ENCODE peak calls at places on chromosomes 11 and 22, in four cellular contexts. One of them, this sample, is unnamed.

GRCh38 chr11:128318856-128319474 is 268.4 kb downstream of the ETS1 start:
- DNase-seq in stimulated activated CD4-positive, alpha-beta T cell treated with anti-CD3 and anti-CD28 coated beads, Interleukin-1b, Interleukin-23, amount 100 ng/mL, for 24 hours: no peak
- DNase-seq in fibroblast of the aortic adventitia: no peak
- DNase-seq in AG08395: no peak
- DNase-seq in this sample: peak

GRCh38 chr22:19430890-19431541 is 517 bp downstream of the HIRA start:
- DNase-seq in fibroblast of the aortic adventitia: peak
- DNase-seq in AG08395: no peak
- DNase-seq in stimulated activated CD4-positive, alpha-beta T cell treated with anti-CD3 and anti-CD28 coated beads, Interleukin-1b, Interleukin-23, amount 100 ng/mL, for 24 hours: no peak
- DNase-seq in this sample: no peak

GRCh38 chr11:28976012-28976800 is 868.0 kb downstream of the METTL15 start:
- DNase-seq in fibroblast of the aortic adventitia: peak
- DNase-seq in AG08395: no peak
- DNase-seq in stimulated activated CD4-positive, alpha-beta T cell treated with anti-CD3 and anti-CD28 coated beads, Interleukin-1b, Interleukin-23, amount 100 ng/mL, for 24 hours: no peak
- DNase-seq in this sample: no peak

GRCh38 chr11:3201677-3202181 is 16.9 kb downstream of the MRGPRG start:
- DNase-seq in AG08395: no peak
- DNase-seq in stimulated activated CD4-positive, alpha-beta T cell treated with anti-CD3 and anti-CD28 coated beads, Interleukin-1b, Interleukin-23, amount 100 ng/mL, for 24 hours: no peak
- DNase-seq in fibroblast of the aortic adventitia: no peak
- DNase-seq in this sample: no peak

GRCh38 chr11:14336507-14337503 is 22.2 kb downstream of the RRAS2 start:
- DNase-seq in AG08395: peak
- DNase-seq in fibroblast of the aortic adventitia: peak
- DNase-seq in stimulated activated CD4-positive, alpha-beta T cell treated with anti-CD3 and anti-CD28 coated beads, Interleukin-1b, Interleukin-23, amount 100 ng/mL, for 24 hours: no peak
- DNase-seq in this sample: no peak

GRCh38 chr11:35183526-35183925 is 44.6 kb downstream of the CD44 start:
- DNase-seq in stimulated activated CD4-positive, alpha-beta T cell treated with anti-CD3 and anti-CD28 coated beads, Interleukin-1b, Interleukin-23, amount 100 ng/mL, for 24 hours: no peak
- DNase-seq in fibroblast of the aortic adventitia: no peak
- DNase-seq in AG08395: no peak
- DNase-seq in this sample: no peak

GRCh38 chr11:12853652-12854296 is 155.3 kb upstream of the RASSF10 start:
- DNase-seq in stimulated activated CD4-positive, alpha-beta T cell treated with anti-CD3 and anti-CD28 coated beads, Interleukin-1b, Interleukin-23, amount 100 ng/mL, for 24 hours: no peak
- DNase-seq in AG08395: no peak
- DNase-seq in fibroblast of the aortic adventitia: peak
- DNase-seq in this sample: no peak

GRCh38 chr22:22408731-22409696 is 99.5 kb downstream of the ZNF280B start:
- DNase-seq in AG08395: peak
- DNase-seq in stimulated activated CD4-positive, alpha-beta T cell treated with anti-CD3 and anti-CD28 coated beads, Interleukin-1b, Interleukin-23, amount 100 ng/mL, for 24 hours: no peak
- DNase-seq in fibroblast of the aortic adventitia: peak
- DNase-seq in this sample: no peak

GRCh38 chr11:11620251-11620965 is 1.4 kb downstream of the GALNT18 start:
- DNase-seq in AG08395: peak
- DNase-seq in fibroblast of the aortic adventitia: peak
- DNase-seq in stimulated activated CD4-positive, alpha-beta T cell treated with anti-CD3 and anti-CD28 coated beads, Interleukin-1b, Interleukin-23, amount 100 ng/mL, for 24 hours: no peak
- DNase-seq in this sample: no peak

GRCh38 chr11:44264126-44264749 is 45.7 kb downstream of the ALX4 start:
- DNase-seq in fibroblast of the aortic adventitia: no peak
- DNase-seq in stimulated activated CD4-positive, alpha-beta T cell treated with anti-CD3 and anti-CD28 coated beads, Interleukin-1b, Interleukin-23, amount 100 ng/mL, for 24 hours: no peak
- DNase-seq in AG08395: no peak
- DNase-seq in this sample: no peak

GRCh38 chr11:60987577-60988277 is 16.2 kb downstream of the CD6 start:
- DNase-seq in fibroblast of the aortic adventitia: no peak
- DNase-seq in stimulated activated CD4-positive, alpha-beta T cell treated with anti-CD3 and anti-CD28 coated beads, Interleukin-1b, Interleukin-23, amount 100 ng/mL, for 24 hours: no peak
- DNase-seq in AG08395: no peak
- DNase-seq in this sample: no peak

GRCh38 chr22:20111689-20112622 is 3.9 kb upstream of the RANBP1 start:
- DNase-seq in AG08395: no peak
- DNase-seq in stimulated activated CD4-positive, alpha-beta T cell treated with anti-CD3 and anti-CD28 coated beads, Interleukin-1b, Interleukin-23, amount 100 ng/mL, for 24 hours: no peak
- DNase-seq in fibroblast of the aortic adventitia: no peak
- DNase-seq in this sample: no peak

GRCh38 chr22:44031111-44031963 is 7.2 kb downstream of the PARVB start:
- DNase-seq in AG08395: no peak
- DNase-seq in fibroblast of the aortic adventitia: no peak
- DNase-seq in stimulated activated CD4-positive, alpha-beta T cell treated with anti-CD3 and anti-CD28 coated beads, Interleukin-1b, Interleukin-23, amount 100 ng/mL, for 24 hours: no peak
- DNase-seq in this sample: no peak

GRCh38 chr11:96203567-96204365 is 139.2 kb downstream of the MAML2 start:
- DNase-seq in stimulated activated CD4-positive, alpha-beta T cell treated with anti-CD3 and anti-CD28 coated beads, Interleukin-1b, Interleukin-23, amount 100 ng/mL, for 24 hours: no peak
- DNase-seq in fibroblast of the aortic adventitia: no peak
- DNase-seq in AG08395: no peak
- DNase-seq in this sample: no peak

GRCh38 chr22:36162127-36163034 is 1.8 kb upstream of the APOL3 start:
- DNase-seq in stimulated activated CD4-positive, alpha-beta T cell treated with anti-CD3 and anti-CD28 coated beads, Interleukin-1b, Interleukin-23, amount 100 ng/mL, for 24 hours: no peak
- DNase-seq in fibroblast of the aortic adventitia: no peak
- DNase-seq in AG08395: no peak
- DNase-seq in this sample: no peak

GRCh38 chr11:132099692-132100091 is 729.3 kb downstream of the NTM start:
- DNase-seq in stimulated activated CD4-positive, alpha-beta T cell treated with anti-CD3 and anti-CD28 coated beads, Interleukin-1b, Interleukin-23, amount 100 ng/mL, for 24 hours: no peak
- DNase-seq in fibroblast of the aortic adventitia: no peak
- DNase-seq in AG08395: no peak
- DNase-seq in this sample: no peak

GRCh38 chr11:413120-414081 is 1.4 kb downstream of the SIGIRR start:
- DNase-seq in fibroblast of the aortic adventitia: no peak
- DNase-seq in AG08395: no peak
- DNase-seq in stimulated activated CD4-positive, alpha-beta T cell treated with anti-CD3 and anti-CD28 coated beads, Interleukin-1b, Interleukin-23, amount 100 ng/mL, for 24 hours: no peak
- DNase-seq in this sample: no peak

GRCh38 chr22:24434472-24435322 is 7.3 kb downstream of the ADORA2A start:
- DNase-seq in AG08395: no peak
- DNase-seq in fibroblast of the aortic adventitia: peak
- DNase-seq in stimulated activated CD4-positive, alpha-beta T cell treated with anti-CD3 and anti-CD28 coated beads, Interleukin-1b, Interleukin-23, amount 100 ng/mL, for 24 hours: peak
- DNase-seq in this sample: no peak

GRCh38 chr11:20197881-20198280 is 37.6 kb upstream of the DBX1 start:
- DNase-seq in stimulated activated CD4-positive, alpha-beta T cell treated with anti-CD3 and anti-CD28 coated beads, Interleukin-1b, Interleukin-23, amount 100 ng/mL, for 24 hours: no peak
- DNase-seq in AG08395: no peak
- DNase-seq in fibroblast of the aortic adventitia: no peak
- DNase-seq in this sample: no peak

GRCh38 chr11:66969584-66970205 is 5.4 kb upstream of the C11orf86 start:
- DNase-seq in stimulated activated CD4-positive, alpha-beta T cell treated with anti-CD3 and anti-CD28 coated beads, Interleukin-1b, Interleukin-23, amount 100 ng/mL, for 24 hours: no peak
- DNase-seq in fibroblast of the aortic adventitia: peak
- DNase-seq in AG08395: peak
- DNase-seq in this sample: no peak

GRCh38 chr11:73760066-73760679 is 701 bp downstream of the RAB6A start:
- DNase-seq in fibroblast of the aortic adventitia: peak
- DNase-seq in stimulated activated CD4-positive, alpha-beta T cell treated with anti-CD3 and anti-CD28 coated beads, Interleukin-1b, Interleukin-23, amount 100 ng/mL, for 24 hours: peak
- DNase-seq in AG08395: peak
- DNase-seq in this sample: no peak

This sample was measured in GM18507.